ENCODE peak calls at places on chromosome 21, in five cellular contexts. X is neural progenitor cell; M is GM20000; P is breast epithelium; O is CD4-positive, alpha-beta T cell. A is an unnamed sample.

GRCh38 chr21:31130821-31131220 is 92.5 kb upstream of the KRTAP19-8 start:
- DNase-seq in X (no peak), M (no peak), P (no peak), O (no peak), A (no peak)

GRCh38 chr21:30194701-30195299 is 21.1 kb downstream of the CLDN8 start:
- DNase-seq in X (peak; percentile 74), M (peak; percentile 5), P (no peak), O (no peak), A (no peak)

GRCh38 chr21:36135391-36136094 is 664 bp downstream of the CBR3 start:
- DNase-seq in X (peak; percentile 66), M (peak; percentile 80), P (peak; percentile 70), O (no peak), A (peak; percentile 44)

GRCh38 chr21:39386194-39386593 is 37.3 kb upstream of the HMGN1 start:
- DNase-seq in X (no peak), M (peak; percentile 43), P (no peak), O (peak; percentile 11), A (no peak)

GRCh38 chr21:25456672-25457071 is 150.6 kb downstream of the MRPL39 start:
- DNase-seq in X (no peak), M (peak; percentile 18), P (no peak), O (no peak), A (no peak)

GRCh38 chr21:35342440-35342839 is 293.3 kb upstream of the RUNX1 start:
- DNase-seq in X (no peak), M (peak; percentile 55), P (no peak), O (no peak), A (no peak)

GRCh38 chr21:20790113-20790512 is 208.1 kb upstream of the NCAM2 start:
- DNase-seq in X (peak; percentile 29), M (no peak), P (no peak), O (no peak), A (no peak)

GRCh38 chr21:17859661-17860060 is 40.5 kb upstream of the C21orf91 start:
- DNase-seq in X (peak; percentile 47), M (no peak), P (no peak), O (no peak), A (no peak)

GRCh38 chr21:32726742-32727477 is 903 bp downstream of the SYNJ1 start:
- DNase-seq in X (peak; percentile 36), M (peak; percentile 15), P (no peak), O (no peak), A (no peak)

GRCh38 chr21:27219068-27219467 is 252.2 kb upstream of the ADAMTS5 start:
- DNase-seq in X (no peak), M (no peak), P (no peak), O (no peak), A (no peak)

GRCh38 chr21:27212444-27212843 is 245.6 kb upstream of the ADAMTS5 start:
- DNase-seq in X (no peak), M (no peak), P (no peak), O (no peak), A (no peak)

GRCh38 chr21:27213328-27213727 is 246.4 kb upstream of the ADAMTS5 start:
- DNase-seq in X (peak; percentile 35), M (no peak), P (no peak), O (no peak), A (no peak)
- TF ChIP-seq CTCF in X (peak; percentile 47), M (no peak), P (no peak), O (no peak), A (no peak)

DNA sequence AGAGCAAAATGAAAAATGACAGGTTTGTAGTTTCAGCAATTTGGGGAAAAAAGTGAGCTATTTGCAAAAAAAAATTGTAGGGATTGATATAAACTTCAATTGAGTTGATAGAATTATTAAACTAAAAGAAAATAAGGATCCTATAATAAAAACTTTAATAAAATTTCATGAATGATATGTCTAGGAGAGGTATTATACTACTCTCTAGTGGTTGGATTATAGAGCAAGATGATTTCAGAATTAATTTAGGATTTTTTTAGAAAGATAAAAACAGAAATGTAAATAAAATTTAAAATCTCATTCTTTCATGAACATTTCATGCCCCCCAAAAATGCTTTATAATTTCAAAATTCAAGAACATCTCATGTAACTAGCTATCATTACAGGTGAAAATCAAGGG is 430.4 kb downstream of the DSCAM start:
- DNase-seq in X (no peak), M (no peak), P (no peak), O (no peak), A (no peak)
- TF ChIP-seq CTCF in X (no peak), M (no peak), P (no peak), O (no peak), A (no peak)

GRCh38 chr21:45289655-45290515 is 2.2 kb upstream of the POFUT2 start:
- DNase-seq in X (no peak), M (no peak), P (peak; percentile 49), O (no peak), A (no peak)
- TF ChIP-seq CTCF in X (peak; percentile 25), M (no peak), P (no peak), O (no peak), A (no peak)

DNA sequence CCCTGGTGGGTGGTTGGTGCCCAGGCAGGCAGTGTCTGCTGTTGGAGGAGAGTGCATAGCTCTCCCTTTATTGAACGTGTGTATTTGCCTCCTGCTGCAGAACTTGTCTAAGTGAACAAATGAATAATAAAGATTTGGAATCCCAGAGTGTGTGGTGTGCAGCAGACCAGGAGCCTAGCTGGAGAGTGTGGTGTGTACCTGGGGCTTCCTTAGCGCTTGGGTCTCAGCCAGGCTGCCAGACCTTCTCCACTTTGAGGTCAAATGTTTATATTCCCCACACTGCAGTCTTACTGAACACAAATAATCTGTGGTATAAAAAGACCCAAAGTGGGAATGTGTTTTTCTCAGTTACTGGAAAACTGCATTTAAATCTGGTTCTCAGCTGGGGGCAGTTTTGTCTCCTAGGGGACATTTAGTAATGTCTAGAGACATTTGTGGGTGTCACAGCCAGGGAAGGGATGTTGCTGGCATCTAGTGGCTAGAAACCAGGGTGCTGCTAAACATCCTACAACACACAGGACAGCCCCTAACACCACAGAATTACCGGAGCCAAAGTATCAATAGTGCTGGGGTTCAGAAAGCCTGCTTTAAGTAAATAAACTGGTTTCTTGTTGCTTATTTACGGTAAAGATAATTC is 23.6 kb downstream of the SLC37A1 start:
- DNase-seq in X (peak; percentile 37), M (peak; percentile 65), P (peak; percentile 15), O (no peak), A (no peak)
- TF ChIP-seq CTCF in X (peak; percentile 55), M (peak; percentile 58), P (peak; percentile 8), O (no peak), A (no peak)

GRCh38 chr21:27590271-27590670 is 623.4 kb upstream of the ADAMTS5 start:
- DNase-seq in X (no peak), M (no peak), P (no peak), O (no peak), A (no peak)
- TF ChIP-seq CTCF in X (no peak), M (no peak), P (no peak), O (no peak), A (no peak)

GRCh38 chr21:37463083-37463780 is 96.7 kb downstream of the DYRK1A start:
- DNase-seq in X (peak; percentile 37), M (peak; percentile 24), P (no peak), O (peak; percentile 24), A (no peak)
- TF ChIP-seq CTCF in X (peak; percentile 66), M (peak; percentile 36), P (no peak), O (peak; percentile 53), A (peak; percentile 26)

DNA sequence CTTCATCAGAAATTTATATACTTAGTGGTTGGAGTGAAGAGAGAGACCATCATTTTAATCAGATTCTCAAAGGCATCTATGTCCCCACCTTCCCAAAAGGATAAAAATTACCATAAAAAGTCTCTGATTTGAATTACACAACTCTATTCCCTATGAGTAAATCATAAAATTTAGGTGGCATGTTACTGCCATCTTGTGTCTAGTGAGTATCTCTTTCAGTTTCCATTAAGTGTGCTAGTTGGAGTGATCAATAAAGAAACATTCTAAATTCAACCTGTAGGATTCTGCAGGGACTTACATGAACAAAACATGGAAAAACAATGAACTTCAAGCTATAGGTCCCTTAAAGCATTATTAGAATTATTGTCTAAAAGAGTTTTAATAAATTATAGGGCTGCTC is 655.4 kb downstream of the LTN1 start:
- DNase-seq in X (peak; percentile 12), M (no peak), P (no peak), O (no peak), A (no peak)
- TF ChIP-seq CTCF in X (peak; percentile 32), M (no peak), P (peak; percentile 25), O (no peak), A (no peak)

GRCh38 chr21:29102791-29103257 is 27.6 kb upstream of the MAP3K7CL start:
- DNase-seq in X (no peak), M (no peak), P (no peak), O (no peak), A (no peak)

GRCh38 chr21:29105218-29105617 is 25.2 kb upstream of the MAP3K7CL start:
- DNase-seq in X (no peak), M (no peak), P (no peak), O (no peak), A (no peak)

DNA sequence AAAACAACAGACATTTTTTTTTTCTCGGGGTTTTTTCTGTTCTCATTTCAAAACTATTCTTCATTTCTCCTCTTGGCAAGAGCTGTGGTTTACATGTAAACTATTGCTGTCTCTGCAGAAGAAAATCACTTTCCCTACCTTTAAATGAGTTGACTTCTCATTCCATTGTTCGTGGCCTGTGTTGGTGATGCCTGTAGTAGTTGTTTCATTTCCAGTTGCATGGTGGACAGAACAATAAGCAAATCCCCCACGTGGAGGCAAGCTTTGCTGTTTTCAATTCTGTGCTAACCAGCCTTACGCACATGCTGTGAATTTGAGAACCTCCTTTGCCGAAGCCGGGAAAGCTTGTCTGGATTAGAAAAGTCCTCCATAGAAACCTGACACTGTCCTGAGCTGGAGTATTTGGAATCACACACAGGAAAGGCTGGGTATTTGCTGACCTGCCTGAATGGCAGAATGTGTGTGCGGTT is 26.2 kb upstream of the MAP3K7CL start:
- DNase-seq in X (peak; percentile 82), M (peak; percentile 25), P (no peak), O (no peak), A (no peak)
- TF ChIP-seq CTCF in X (no peak), M (no peak), P (no peak), O (no peak), A (no peak)

GRCh38 chr21:43639470-43640178 is 19.7 kb downstream of the HSF2BP start:
- DNase-seq in X (no peak), M (no peak), P (no peak), O (no peak), A (no peak)

GRCh38 chr21:43644609-43645008 is 14.7 kb downstream of the HSF2BP start:
- DNase-seq in X (no peak), M (no peak), P (no peak), O (no peak), A (no peak)

GRCh38 chr21:43643193-43643592 is 16.1 kb downstream of the HSF2BP start:
- DNase-seq in X (no peak), M (no peak), P (no peak), O (no peak), A (no peak)

GRCh38 chr21:43637530-43637929 is 21.8 kb downstream of the HSF2BP start:
- DNase-seq in X (no peak), M (no peak), P (no peak), O (no peak), A (no peak)

GRCh38 chr21:43640437-43640836 is 18.9 kb downstream of the HSF2BP start:
- DNase-seq in X (no peak), M (no peak), P (no peak), O (no peak), A (no peak)
- TF ChIP-seq CTCF in X (no peak), M (no peak), P (no peak), O (no peak), A (no peak)